ENCODE peak calls at places on chromosome 3, in four cellular contexts. E is cardiac muscle cell, M is astrocyte of the spinal cord, C is WTC11. K is an unnamed sample.

GRCh38 chr3:63967675-63968611 is 55.4 kb downstream of the PSMD6 start:
- DNase-seq in E (peak; percentile 43), C (no peak), M (peak; percentile 69), K (no peak)

GRCh38 chr3:49618412-49618811 is 55.7 kb upstream of the APEH start:
- DNase-seq in C (no peak), E (peak; percentile 45), M (no peak), K (no peak)

GRCh38 chr3:173911446-173911845 is 513.9 kb downstream of the NLGN1 start:
- DNase-seq in M (no peak), E (peak; percentile 83), C (no peak), K (no peak)

GRCh38 chr3:149564079-149564478 is 89.6 kb downstream of the TM4SF4 start:
- DNase-seq in M (peak; percentile 49), E (no peak), C (no peak), K (no peak)

GRCh38 chr3:126152458-126152857 is 27.9 kb downstream of the ALDH1L1 start:
- DNase-seq in C (no peak), E (no peak), M (no peak), K (no peak)

GRCh38 chr3:178794711-178795110 is 258.5 kb downstream of the KCNMB2 start:
- DNase-seq in C (no peak), M (no peak), E (no peak), K (no peak)

GRCh38 chr3:113147608-113148306 is 63.6 kb upstream of the BOC start:
- DNase-seq in C (no peak), M (no peak), E (no peak), K (no peak)

GRCh38 chr3:130383424-130383823 is 38.0 kb downstream of the COL6A5 start:
- DNase-seq in E (no peak), C (no peak), M (no peak), K (no peak)

GRCh38 chr3:105040026-105040622 is 326.6 kb upstream of the ALCAM start:
- DNase-seq in M (peak; percentile 5), E (no peak), C (no peak), K (no peak)

GRCh38 chr3:114706591-114707224 is 412.9 kb downstream of the TIGIT start:
- DNase-seq in M (peak; percentile 41), C (no peak), E (no peak), K (no peak)

GRCh38 chr3:83946554-83946953 is 1012.2 kb upstream of the CADM2 start:
- DNase-seq in M (peak; percentile 9), E (peak; percentile 17), C (no peak), K (no peak)
- TF ChIP-seq CTCF in M (peak; percentile 26), E (no peak), C (no peak), K (no peak)

DNA sequence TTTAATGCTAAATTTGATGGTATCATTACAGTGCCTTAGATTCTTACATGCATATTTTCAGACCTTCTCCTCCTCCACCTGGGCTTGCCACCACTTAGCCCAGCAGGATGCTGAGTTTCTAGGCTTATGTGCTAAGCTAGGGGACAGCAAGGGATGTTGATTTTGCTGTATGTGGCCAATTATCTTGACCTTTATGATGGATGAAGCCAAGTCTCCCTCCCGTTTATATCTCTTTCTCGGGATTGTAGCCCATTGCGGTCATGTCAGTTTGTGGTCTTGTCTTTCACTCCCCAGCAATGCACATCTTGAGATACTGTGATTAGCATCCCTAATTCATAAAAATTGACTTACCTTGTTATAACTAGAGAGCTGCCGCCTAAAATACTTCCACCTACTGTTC is 278.7 kb upstream of the SOX2 start:
- DNase-seq in M (no peak), C (no peak), E (no peak), K (no peak)
- TF ChIP-seq CTCF in M (no peak), C (no peak), E (no peak), K (no peak)

DNA sequence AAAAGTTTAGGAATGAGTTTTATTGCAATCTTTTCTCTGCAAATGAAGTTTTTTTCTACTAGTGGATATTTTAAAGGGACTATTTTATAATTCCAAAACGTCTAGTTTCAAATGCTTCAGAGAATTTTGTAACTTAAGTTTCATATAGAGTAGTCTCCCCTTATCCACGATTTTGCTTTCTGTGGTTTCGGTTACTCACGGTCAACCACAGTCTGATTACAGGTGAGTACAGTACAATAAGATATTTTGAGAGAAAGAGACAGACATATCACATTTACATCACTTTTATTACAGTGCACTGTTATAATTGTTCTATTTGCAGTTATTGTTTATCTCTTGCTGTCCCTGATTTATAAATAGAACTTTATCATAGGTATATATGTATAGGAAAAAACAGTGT is 7.4 kb upstream of the EOGT start:
- DNase-seq in E (no peak), C (no peak), M (no peak), K (no peak)
- TF ChIP-seq CTCF in E (no peak), C (no peak), M (no peak), K (no peak)

GRCh38 chr3:108289159-108289558 is 7.2 kb upstream of the HHLA2 start:
- DNase-seq in M (no peak), E (no peak), C (no peak), K (no peak)

GRCh38 chr3:108296239-108296638 is at the start of gene HHLA2:
- DNase-seq in M (no peak), C (no peak), E (no peak), K (no peak)

GRCh38 chr3:108293858-108294257 is 2.5 kb upstream of the HHLA2 start:
- DNase-seq in E (no peak), M (no peak), C (no peak), K (no peak)

GRCh38 chr3:108292905-108293328 is 3.4 kb upstream of the HHLA2 start:
- DNase-seq in M (no peak), C (no peak), E (no peak), K (no peak)

DNA sequence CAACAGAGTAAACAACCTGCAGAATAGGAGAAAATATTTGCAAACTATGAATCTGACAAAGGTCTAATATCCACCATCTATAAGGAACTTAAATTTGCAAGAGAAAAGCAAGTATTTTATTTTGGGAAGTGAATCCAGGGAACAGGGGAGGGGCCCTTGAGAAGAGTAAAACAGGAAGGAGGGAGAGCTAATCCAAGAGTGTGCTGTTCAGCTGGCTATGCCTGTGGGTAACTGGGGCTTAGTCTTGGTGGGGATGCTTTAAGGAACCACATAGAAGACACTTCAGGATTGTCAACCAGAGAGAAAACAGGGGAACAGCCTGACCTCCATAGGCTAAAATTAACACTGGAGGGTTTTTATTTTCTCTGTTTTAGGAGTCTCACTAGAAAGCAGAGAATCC is 3.9 kb upstream of the HHLA2 start:
- DNase-seq in C (no peak), E (no peak), M (no peak), K (no peak)
- TF ChIP-seq CTCF in C (no peak), E (no peak), M (no peak), K (no peak)

DNA sequence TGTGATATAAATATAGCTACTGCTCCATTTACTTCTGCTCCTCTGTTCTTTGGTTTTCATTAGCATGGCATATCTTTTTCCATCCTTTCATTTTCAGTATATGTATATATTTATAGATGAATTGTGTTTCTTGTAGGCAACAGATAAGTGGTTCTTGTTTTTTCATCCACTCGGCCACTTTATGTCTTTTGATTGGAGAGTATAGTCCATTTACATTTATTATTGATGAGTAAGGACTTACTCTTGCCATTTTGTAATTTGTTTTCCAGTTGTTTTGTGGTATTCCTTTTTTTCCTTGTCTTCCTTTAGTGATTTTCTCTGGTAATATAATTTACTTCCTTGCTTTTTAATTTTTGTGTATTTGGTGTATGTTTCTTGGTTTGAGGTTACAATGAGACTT is 26.8 kb upstream of the COPB2 start:
- DNase-seq in C (no peak), M (no peak), E (no peak), K (no peak)
- TF ChIP-seq CTCF in C (no peak), M (no peak), E (no peak), K (no peak)

DNA sequence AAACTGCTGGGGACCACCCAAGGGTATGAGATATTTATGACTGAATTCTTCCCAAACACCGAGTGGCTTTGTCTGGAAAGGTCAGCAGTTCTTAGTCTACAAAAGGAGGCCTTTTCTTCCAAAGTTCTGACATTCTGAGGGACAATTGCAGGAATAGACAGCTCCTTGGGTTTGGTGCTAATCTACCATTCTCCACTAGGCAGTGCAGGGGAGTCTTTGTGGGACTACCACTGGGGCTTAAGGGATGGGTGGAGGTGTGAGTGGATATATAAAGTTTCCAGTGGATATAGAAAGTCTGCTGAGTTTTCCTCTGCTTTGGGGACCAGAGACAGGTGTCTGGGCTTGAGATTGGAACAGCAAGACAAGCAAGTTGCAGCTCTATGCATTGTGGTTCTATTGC is 62.7 kb downstream of the EXOG start:
- DNase-seq in C (no peak), M (no peak), E (no peak), K (no peak)
- TF ChIP-seq CTCF in C (no peak), M (no peak), E (no peak), K (no peak)

GRCh38 chr3:197298341-197298857 is at the start of gene DLG1:
- DNase-seq in M (peak; percentile 98), C (peak; percentile 82), E (peak; percentile 92), K (peak; percentile 82)
- TF ChIP-seq CTCF in M (no peak), C (no peak), E (no peak), K (no peak)

GRCh38 chr3:182621435-182622240 is 171.7 kb upstream of the ATP11B start:
- DNase-seq in C (no peak), M (no peak), E (peak; percentile 25), K (no peak)

GRCh38 chr3:182618085-182618732 is 175.1 kb upstream of the ATP11B start:
- DNase-seq in E (peak; percentile 32), C (no peak), M (peak; percentile 63), K (peak; percentile 15)

GRCh38 chr3:182618981-182619591 is 174.2 kb upstream of the ATP11B start:
- DNase-seq in C (no peak), E (no peak), M (peak; percentile 72), K (no peak)

GRCh38 chr3:182620715-182621434 is 172.4 kb upstream of the ATP11B start:
- DNase-seq in E (no peak), M (no peak), C (no peak), K (no peak)

GRCh38 chr3:182622241-182622545 is 171.1 kb upstream of the ATP11B start:
- DNase-seq in E (no peak), C (no peak), M (no peak), K (no peak)
- TF ChIP-seq CTCF in E (no peak), C (no peak), M (no peak), K (peak; percentile 4)

K was measured in nephron progenitor cell.